ENCODE peak calls at places on chromosomes 5 and 9, in six cellular contexts. W is GM12878, K is Panc1, Q is A549, A is SK-N-SH, O is GM23338. Y is an unnamed sample.

GRCh38 chr5:151740958-151741373 is 17.5 kb downstream of the ATOX1 start:
- DNase-seq in W (no peak), Q (no peak), O (no peak), A (no peak), K (peak; percentile 42), Y (no peak)

GRCh38 chr5:142685418-142686209 is at the start of gene FGF1:
- DNase-seq in O (no peak), K (no peak), Q (no peak), W (no peak), A (peak; percentile 76), Y (no peak)

GRCh38 chr9:76296561-76297276 is 97.5 kb downstream of the RFK start:
- DNase-seq in Q (no peak), A (no peak), K (no peak), W (no peak), O (no peak), Y (no peak)

GRCh38 chr9:90774682-90775081 is 26.9 kb upstream of the SYK start:
- DNase-seq in A (no peak), Q (no peak), O (peak; percentile 10), K (no peak), W (peak; percentile 90), Y (peak; percentile 68)

GRCh38 chr5:82523633-82524032 is 245.5 kb upstream of the RPS23 start:
- DNase-seq in O (peak; percentile 63), Q (no peak), W (no peak), A (no peak), K (no peak), Y (no peak)

GRCh38 chr5:97094579-97095317 is 47.7 kb downstream of the LIX1 start:
- DNase-seq in W (peak; percentile 86), A (no peak), Q (no peak), O (no peak), K (no peak), Y (no peak)

GRCh38 chr5:126736141-126736540 is 40.8 kb upstream of the LMNB1 start:
- DNase-seq in K (no peak), Q (no peak), W (no peak), A (no peak), O (no peak), Y (no peak)

GRCh38 chr9:133704711-133705181 is 33.4 kb downstream of the SARDH start:
- DNase-seq in K (no peak), O (no peak), A (no peak), W (no peak), Q (no peak), Y (no peak)

GRCh38 chr9:94728719-94729118 is 2.2 kb downstream of the AOPEP start:
- DNase-seq in K (no peak), O (no peak), A (no peak), Q (no peak), W (no peak), Y (no peak)

GRCh38 chr9:133008824-133009223 is 22.0 kb upstream of the GTF3C5 start:
- DNase-seq in O (no peak), W (no peak), K (no peak), A (no peak), Q (peak; percentile 28), Y (no peak)

GRCh38 chr5:132474881-132475511 is 15.6 kb downstream of the IRF1 start:
- DNase-seq in Q (no peak), K (no peak), O (peak; percentile 68), A (no peak), W (no peak), Y (no peak)

GRCh38 chr9:86722706-86723075 is 224.6 kb downstream of the GAS1 start:
- DNase-seq in O (no peak), A (no peak), Q (no peak), W (no peak), K (no peak), Y (no peak)

GRCh38 chr9:6584881-6585597 is 60.5 kb downstream of the GLDC start:
- DNase-seq in O (peak; percentile 46), W (no peak), Q (peak; percentile 50), A (peak; percentile 30), K (no peak), Y (no peak)

GRCh38 chr9:129305246-129305645 is 127.2 kb upstream of the IER5L start:
- DNase-seq in Q (no peak), O (no peak), W (no peak), K (no peak), A (no peak), Y (no peak)

GRCh38 chr9:114000671-114001409 is 77.3 kb downstream of the AMBP start:
- DNase-seq in A (no peak), Q (no peak), W (no peak), K (no peak), O (no peak), Y (no peak)

GRCh38 chr5:936149-937144 is 43.8 kb downstream of the TRIP13 start:
- DNase-seq in Q (no peak), W (no peak), O (no peak), K (no peak), A (no peak), Y (no peak)

GRCh38 chr9:133575673-133576590 is 33.3 kb downstream of the FAM163B start:
- DNase-seq in A (no peak), K (no peak), O (no peak), W (no peak), Q (no peak), Y (no peak)

GRCh38 chr5:113384787-113385186 is 50.0 kb downstream of the TSSK1B start:
- DNase-seq in A (no peak), Q (no peak), W (no peak), O (no peak), K (no peak), Y (peak; percentile 2)

DNA sequence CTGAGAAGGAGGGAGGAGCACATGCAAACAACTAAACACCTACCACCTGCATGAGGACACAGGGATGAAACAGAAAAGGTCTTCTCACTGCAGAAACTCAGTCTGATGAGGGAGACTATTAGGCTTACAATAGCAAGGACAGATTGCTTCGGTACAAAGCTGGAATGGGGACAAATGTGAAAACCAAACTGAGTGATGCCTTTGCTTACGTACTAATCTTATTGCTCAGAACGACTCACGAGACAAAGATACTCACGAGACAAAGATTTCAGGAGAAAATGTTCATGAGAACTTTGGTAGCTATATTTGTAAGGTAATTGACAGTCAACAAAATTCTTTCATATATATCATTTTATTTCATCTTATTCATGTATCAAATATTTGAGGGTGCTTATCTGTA is 71.9 kb upstream of the TAF1L start:
- DNase-seq in W (no peak), A (no peak), O (no peak), Q (no peak), K (no peak), Y (no peak)
- TF ChIP-seq REST in W (no peak), A (no peak), O (no peak), Q (no peak), K (no peak), Y (no peak)

DNA sequence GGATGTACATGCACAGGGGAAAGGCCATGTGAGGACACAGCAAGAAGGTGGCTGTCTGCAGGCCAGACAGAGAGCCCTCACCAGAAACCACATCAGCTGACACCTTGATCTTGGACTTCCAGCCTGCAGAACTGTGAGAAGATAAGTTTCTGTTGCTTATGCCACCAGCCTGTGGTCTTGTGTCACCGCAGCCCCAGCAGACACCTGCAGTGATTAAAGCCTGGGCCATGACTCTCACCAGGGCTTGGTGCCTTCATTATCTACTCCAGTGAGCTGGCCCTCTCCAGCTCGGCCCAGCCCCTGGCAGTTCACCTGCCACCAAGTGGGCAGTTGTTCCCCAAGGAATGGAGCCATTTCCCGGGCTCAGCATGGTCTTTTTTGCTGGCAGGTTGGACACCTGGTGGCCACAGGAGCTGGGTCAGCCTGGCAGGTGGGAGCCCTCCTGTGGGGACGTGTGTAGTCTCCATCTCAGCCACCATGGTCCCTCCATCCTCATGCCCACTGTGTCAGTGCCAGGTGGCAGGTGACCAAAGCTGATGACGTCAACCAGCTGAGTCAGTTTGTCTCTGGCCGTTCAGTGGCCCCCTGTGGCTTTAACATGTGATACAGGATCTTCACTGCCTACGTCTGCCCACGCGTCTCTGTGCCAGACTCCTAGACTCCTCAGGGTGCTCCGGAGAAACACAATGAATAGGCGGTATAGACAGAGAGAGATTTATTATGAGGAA is 99.9 kb upstream of the PPP1R26 start:
- DNase-seq in O (no peak), K (no peak), A (no peak), W (no peak), Q (no peak), Y (no peak)
- TF ChIP-seq REST in O (no peak), K (no peak), A (no peak), W (no peak), Q (no peak), Y (no peak)

GRCh38 chr5:135446186-135446585 is 962 bp downstream of the DCANP1 start:
- DNase-seq in K (no peak), Q (no peak), W (no peak), O (no peak), A (no peak), Y (no peak)
- TF ChIP-seq REST in K (no peak), Q (no peak), W (no peak), O (no peak), A (no peak), Y (no peak)

GRCh38 chr9:81477669-81478068 is 211.7 kb downstream of the TLE1 start:
- DNase-seq in Q (no peak), K (no peak), W (no peak), O (no peak), A (peak; percentile 33), Y (no peak)
- TF ChIP-seq REST in Q (no peak), K (no peak), W (no peak), O (no peak), A (no peak), Y (no peak)

GRCh38 chr5:146877178-146877681 is 1.3 kb downstream of the PPP2R2B start:
- DNase-seq in W (no peak), Q (no peak), K (no peak), O (peak; percentile 35), A (no peak), Y (no peak)
- TF ChIP-seq REST in W (no peak), Q (no peak), K (no peak), O (no peak), A (no peak), Y (no peak)

GRCh38 chr9:131589124-131589711 is 43.9 kb downstream of the PRRT1B start:
- DNase-seq in A (no peak), O (no peak), K (no peak), Q (no peak), W (no peak), Y (no peak)
- TF ChIP-seq REST in A (no peak), O (no peak), K (no peak), Q (no peak), W (no peak), Y (no peak)

DNA sequence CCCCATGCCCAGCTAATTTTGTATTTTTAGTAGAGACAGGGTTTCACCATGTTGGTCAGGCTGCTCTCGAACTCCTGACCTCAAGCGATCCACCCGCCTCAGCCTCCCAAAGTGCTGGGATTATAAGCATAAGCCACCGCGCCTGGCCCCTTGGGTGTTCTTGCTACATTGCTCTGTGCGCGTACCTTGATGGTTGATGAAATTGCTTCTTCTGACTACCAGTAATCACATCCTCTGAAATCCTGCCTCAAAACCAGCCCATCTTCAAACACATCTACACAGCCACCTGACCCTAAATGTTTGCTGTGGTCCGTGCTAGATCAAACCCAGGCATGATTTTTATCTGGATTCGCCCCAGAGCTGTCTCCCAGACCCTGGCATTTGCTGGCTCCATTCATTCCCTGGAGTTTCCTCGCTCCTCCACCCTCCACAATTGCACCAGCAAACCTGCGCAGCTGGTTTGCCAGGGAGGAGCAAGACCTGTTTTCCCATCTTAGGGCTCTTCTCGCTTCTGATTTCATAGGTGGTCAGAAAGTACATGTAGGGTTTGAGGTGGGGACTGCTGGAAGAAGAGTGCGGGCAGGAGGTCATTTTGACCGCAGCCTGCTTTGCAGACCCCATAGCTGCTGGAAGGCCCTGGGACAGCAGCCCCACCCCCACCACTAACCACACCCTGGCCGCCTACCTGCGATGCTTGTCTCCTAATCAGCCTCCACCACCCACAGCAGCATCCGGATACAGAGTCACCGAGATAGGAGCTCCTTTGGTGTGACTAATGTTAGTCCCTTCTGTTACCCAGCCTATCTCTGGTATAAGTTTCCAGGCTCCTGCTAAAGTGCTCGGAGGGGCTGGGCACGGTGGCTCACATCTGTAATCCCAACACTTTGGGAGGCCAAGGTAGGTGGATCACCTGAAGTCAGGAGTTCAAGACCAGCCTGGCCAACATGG is 22.7 kb downstream of the SWI5 start:
- DNase-seq in W (no peak), A (peak; percentile 53), K (no peak), O (no peak), Q (no peak), Y (no peak)
- TF ChIP-seq REST in W (no peak), A (no peak), K (no peak), O (no peak), Q (no peak), Y (no peak)

Y was measured in HL-60.